ENCODE peak calls at places on chromosomes 5 and 9, in four cellular contexts. I, Y, B and U are unnamed samples.

GRCh38 chr5:112551437-112552018 is 132.5 kb upstream of the EPB41L4A start:
- DNase-seq in I (peak), Y (peak), B (peak), U (no peak)

GRCh38 chr5:156477196-156477595 is 150.2 kb downstream of the SGCD start:
- DNase-seq in B (no peak), I (no peak), Y (no peak), U (no peak)

GRCh38 chr9:120708526-120709224 is 5.6 kb downstream of the MEGF9 start:
- DNase-seq in B (no peak), Y (no peak), I (peak), U (peak)

GRCh38 chr5:131945551-131945882 is at the start of gene MEIKIN:
- DNase-seq in Y (no peak), B (no peak), I (no peak), U (no peak)

GRCh38 chr9:132241840-132242620 is 80.2 kb downstream of the NTNG2 start:
- DNase-seq in B (peak), I (no peak), Y (no peak), U (no peak)

GRCh38 chr9:112969730-112970129 is 42.3 kb downstream of the ZNF883 start:
- DNase-seq in I (no peak), B (no peak), Y (no peak), U (no peak)

GRCh38 chr9:126386088-126386487 is 59.5 kb downstream of the MVB12B start:
- DNase-seq in I (peak), B (no peak), Y (no peak), U (no peak)

GRCh38 chr5:98735806-98736507 is 37.5 kb upstream of the RGMB start:
- DNase-seq in B (no peak), Y (peak), I (peak), U (no peak)

GRCh38 chr5:116038817-116039216 is 6.5 kb downstream of the ARL14EPL start:
- DNase-seq in Y (no peak), B (no peak), I (no peak), U (no peak)

GRCh38 chr9:78756813-78757510 is 460.0 kb downstream of the PSAT1 start:
- DNase-seq in B (no peak), I (no peak), Y (no peak), U (no peak)